ENCODE peak calls at places on chromosome 6, in six cellular contexts. M is A549, Z is IMR-90, K is esophagus squamous epithelium, A is adrenal gland, U is heart left ventricle. N is an unnamed sample. For H3K4me1, the result is how much of the 10 kb centered on the place peaks cover.

GRCh38 chr6:4668271-4669179 is 107.7 kb upstream of the CDYL start:
- DNase-seq in M (no peak), Z (peak), K (no peak), A (no peak), U (no peak), N (no peak)

GRCh38 chr6:113396644-113397201 is 460.4 kb upstream of the MARCKS start:
- DNase-seq in M (no peak), Z (no peak), K (no peak), A (no peak), U (no peak), N (no peak)

GRCh38 chr6:130118236-130118635 is 99.9 kb downstream of the L3MBTL3 start:
- DNase-seq in M (no peak), Z (no peak), K (no peak), A (no peak), U (no peak), N (no peak)

GRCh38 chr6:11575408-11576033 is 38.0 kb downstream of the TMEM170B start:
- DNase-seq in M (peak), Z (peak), K (no peak), A (peak), U (peak), N (peak)

GRCh38 chr6:4677011-4677750 is 99.0 kb upstream of the CDYL start:
- DNase-seq in M (no peak), Z (no peak), K (no peak), A (no peak), U (no peak), N (no peak)

GRCh38 chr6:113654396-113654795 is 202.7 kb upstream of the MARCKS start:
- DNase-seq in M (peak), Z (peak), K (no peak), A (peak), U (peak), N (peak)

GRCh38 chr6:67757465-67758033 is 877.5 kb upstream of the ADGRB3 start:
- DNase-seq in M (no peak), Z (no peak), K (no peak), A (no peak), U (peak), N (no peak)

GRCh38 chr6:52389626-52390360 is 27.8 kb downstream of the PAQR8 start:
- DNase-seq in M (peak), Z (peak), K (no peak), A (peak), U (peak), N (peak)

GRCh38 chr6:138105446-138105845 is 1.8 kb downstream of the PERP start:
- DNase-seq in M (peak), Z (no peak), K (no peak), A (no peak), U (no peak), N (no peak)

GRCh38 chr6:120869397-120869796 is 464.9 kb downstream of the TBC1D32 start:
- DNase-seq in M (no peak), Z (no peak), K (no peak), A (no peak), U (no peak), N (no peak)

GRCh38 chr6:105510746-105511145 is 107.9 kb upstream of the PREP start:
- DNase-seq in M (no peak), Z (peak), K (no peak), A (no peak), U (no peak), N (no peak)

GRCh38 chr6:148885154-148885870 is 138.5 kb downstream of the UST start:
- DNase-seq in M (no peak), Z (peak), K (no peak), A (no peak), U (no peak), N (no peak)

GRCh38 chr6:26044140-26045045 is 42.8 kb upstream of the HFE start:
- DNase-seq in M (peak), Z (peak), K (no peak), A (peak), U (no peak), N (no peak)

GRCh38 chr6:122035193-122035592 is 364.3 kb upstream of the HSF2 start:
- DNase-seq in M (no peak), Z (no peak), K (no peak), A (no peak), U (no peak), N (no peak)

GRCh38 chr6:104332407-104332806 is 527.3 kb downstream of the HACE1 start:
- DNase-seq in M (no peak), Z (no peak), K (no peak), A (no peak), U (no peak), N (no peak)

GRCh38 chr6:135215160-135215559 is 34.1 kb downstream of the MYB start:
- DNase-seq in M (no peak), Z (no peak), K (no peak), A (no peak), U (no peak), N (no peak)

GRCh38 chr6:74177496-74177895 is 481.5 kb downstream of the CD109 start:
- DNase-seq in M (no peak), Z (peak), K (no peak), A (no peak), U (no peak), N (no peak)

GRCh38 chr6:127821431-127821830 is 79.4 kb downstream of the THEMIS start:
- DNase-seq in M (no peak), Z (no peak), K (no peak), A (no peak), U (no peak), N (no peak)

GRCh38 chr6:3318226-3318625 is 59.5 kb downstream of the PSMG4 start:
- DNase-seq in M (no peak), Z (no peak), K (no peak), A (no peak), U (no peak), N (peak)

GRCh38 chr6:139151425-139152087 is 16.7 kb downstream of the HECA start:
- DNase-seq in M (no peak), Z (no peak), K (no peak), A (no peak), U (no peak), N (no peak)

GRCh38 chr6:101395345-101395744 is 1.8 kb downstream of the GRIK2 start:
- DNase-seq in M (no peak), Z (no peak), K (no peak), A (no peak), U (no peak), N (no peak)

GRCh38 chr6:63598251-63599036 is 26.2 kb downstream of the LOC128125822 start:
- DNase-seq in M (peak), Z (peak), K (peak), A (peak), U (peak), N (peak)

GRCh38 chr6:64712606-64713005 is 994.4 kb downstream of the EYS start:
- DNase-seq in M (no peak), Z (no peak), K (no peak), A (no peak), U (no peak), N (no peak)

GRCh38 chr6:29722773-29723665 is at the start of gene HLA-F:
- DNase-seq in M (peak), Z (peak), K (no peak), A (peak), U (peak), N (peak)

GRCh38 chr6:41040101-41040910 is 1.3 kb upstream of the UNC5CL start:
- DNase-seq in M (peak), Z (no peak), K (no peak), A (peak), U (no peak), N (no peak)

GRCh38 chr6:100451577-100451976 is 13.1 kb downstream of the SIM1 start:
- DNase-seq in M (no peak), Z (no peak), K (no peak), A (no peak), U (no peak), N (no peak)

GRCh38 chr6:121780325-121781313 is 345.2 kb downstream of the GJA1 start:
- DNase-seq in M (peak), Z (peak), K (no peak), A (peak), U (peak), N (peak)

GRCh38 chr6:132205946-132206345 is 195.3 kb downstream of the MOXD1 start:
- DNase-seq in M (no peak), Z (peak), K (no peak), A (no peak), U (no peak), N (no peak)

GRCh38 chr6:116307633-116308032 is 27.9 kb upstream of the TSPYL1 start:
- DNase-seq in M (no peak), Z (no peak), K (no peak), A (no peak), U (no peak), N (no peak)

GRCh38 chr6:89928604-89929003 is 34.3 kb downstream of the GJA10 start:
- DNase-seq in M (no peak), Z (peak), K (no peak), A (peak), U (no peak), N (peak)

GRCh38 chr6:11093065-11093590 is 506 bp upstream of the SMIM13 start:
- DNase-seq in M (peak), Z (peak), K (no peak), A (no peak), U (no peak), N (no peak)

GRCh38 chr6:43773050-43773956 is 3.3 kb downstream of the VEGFA start:
- DNase-seq in M (peak), Z (peak), K (no peak), A (peak), U (peak), N (peak)

GRCh38 chr6:1611322-1611571 is 1.5 kb downstream of the FOXC1 start:
- DNase-seq in M (peak), Z (peak), K (no peak), A (no peak), U (no peak), N (no peak)

GRCh38 chr6:1608976-1609661 is 596 bp upstream of the FOXC1 start:
- DNase-seq in M (no peak), Z (peak), K (no peak), A (peak), U (no peak), N (no peak)

GRCh38 chr6:1610497-1611321 is 994 bp downstream of the FOXC1 start:
- DNase-seq in M (peak), Z (peak), K (no peak), A (peak), U (no peak), N (no peak)

GRCh38 chr6:1608222-1608975 is 1.3 kb upstream of the FOXC1 start:
- DNase-seq in M (no peak), Z (no peak), K (no peak), A (no peak), U (no peak), N (no peak)

DNA sequence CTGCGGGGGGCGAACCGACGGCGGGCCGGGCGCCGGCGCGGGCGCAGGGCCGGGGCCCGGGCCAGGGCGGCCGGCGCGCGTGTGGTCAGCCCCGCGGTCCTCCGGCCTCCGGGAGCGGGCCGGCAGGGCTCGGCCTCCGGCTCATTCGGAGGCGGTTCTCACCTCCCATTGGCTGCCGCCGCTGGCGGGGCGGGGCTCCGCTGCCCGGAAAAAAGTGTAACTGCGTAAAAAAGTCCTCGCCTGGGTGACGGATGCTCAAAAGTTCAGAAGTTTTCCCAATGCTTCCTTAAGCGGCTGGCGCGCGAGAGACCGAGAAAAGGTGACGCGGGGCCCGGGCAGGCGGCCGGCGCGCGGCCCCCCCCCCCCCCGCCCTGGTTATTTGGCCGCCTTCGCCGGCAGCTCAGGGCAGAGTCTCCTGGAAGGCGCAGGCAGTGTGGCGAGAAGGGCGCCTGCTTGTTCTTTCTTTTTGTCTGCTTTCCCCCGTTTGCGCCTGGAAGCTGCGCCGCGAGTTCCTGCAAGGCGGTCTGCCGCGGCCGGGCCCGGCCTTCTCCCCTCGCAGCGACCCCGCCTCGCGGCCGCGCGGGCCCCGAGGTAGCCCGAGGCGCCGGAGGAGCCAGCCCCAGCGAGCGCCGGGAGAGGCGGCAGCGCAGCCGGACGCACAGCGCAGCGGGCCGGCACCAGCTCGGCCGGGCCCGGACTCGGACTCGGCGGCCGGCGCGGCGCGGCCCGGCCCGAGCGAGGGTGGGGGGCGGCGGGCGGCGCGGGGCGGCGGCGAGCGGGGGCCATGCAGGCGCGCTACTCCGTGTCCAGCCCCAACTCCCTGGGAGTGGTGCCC is at the start of gene FOXC1:
- DNase-seq in M (peak), Z (peak), K (no peak), A (peak), U (peak), N (peak)
- TF ChIP-seq POLR2A in M (peak), Z (peak), K (no peak), A (peak), U (peak), N (peak)

GRCh38 chr6:146861029-146861563 is 262.3 kb downstream of the ADGB start:
- DNase-seq in M (no peak), Z (no peak), K (no peak), A (no peak), U (no peak), N (no peak)
- H3K4me1 ChIP-seq in M (under half), Z (under half), K (under half), A (under half), U (under half), N (under half)

GRCh38 chr6:143677891-143678737 is at the start of gene PHACTR2:
- DNase-seq in M (peak), Z (peak), K (no peak), A (peak), U (peak), N (peak)
- TF ChIP-seq POLR2A in M (no peak), Z (no peak), K (no peak), A (peak), U (peak), N (peak)

GRCh38 chr6:144341831-144342527 is 56.8 kb downstream of the UTRN start:
- DNase-seq in M (peak), Z (no peak), K (no peak), A (no peak), U (no peak), N (no peak)

GRCh38 chr6:144345451-144345850 is 60.3 kb downstream of the UTRN start:
- DNase-seq in M (no peak), Z (no peak), K (no peak), A (no peak), U (no peak), N (no peak)

GRCh38 chr6:144346719-144347446 is 61.7 kb downstream of the UTRN start:
- DNase-seq in M (peak), Z (peak), K (no peak), A (peak), U (peak), N (no peak)

GRCh38 chr6:144343736-144344428 is 58.7 kb downstream of the UTRN start:
- DNase-seq in M (peak), Z (no peak), K (no peak), A (no peak), U (no peak), N (no peak)

DNA sequence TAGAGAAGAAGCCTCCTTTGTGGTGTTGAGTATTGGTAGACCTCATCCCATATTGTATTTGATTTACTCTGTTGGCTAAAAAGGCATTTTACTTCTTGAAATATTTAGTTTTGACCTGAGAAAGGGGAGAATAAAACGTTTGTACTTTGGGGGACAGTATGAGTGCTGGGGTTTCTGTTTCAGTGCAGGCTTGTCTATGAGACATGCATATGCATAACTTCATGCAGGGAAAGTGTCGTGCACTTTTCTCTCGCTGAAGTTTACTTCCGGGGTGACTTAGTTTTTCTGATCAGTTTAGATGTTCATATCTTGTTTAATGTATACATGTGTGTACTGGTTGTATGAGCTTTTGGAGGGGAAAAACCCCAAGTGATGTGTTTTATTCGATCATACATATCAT is 59.5 kb downstream of the UTRN start:
- DNase-seq in M (no peak), Z (no peak), K (no peak), A (no peak), U (no peak), N (no peak)
- H3K4me1 ChIP-seq in M (half or more), Z (under half), K (half or more), A (under half), U (under half), N (under half)

DNA sequence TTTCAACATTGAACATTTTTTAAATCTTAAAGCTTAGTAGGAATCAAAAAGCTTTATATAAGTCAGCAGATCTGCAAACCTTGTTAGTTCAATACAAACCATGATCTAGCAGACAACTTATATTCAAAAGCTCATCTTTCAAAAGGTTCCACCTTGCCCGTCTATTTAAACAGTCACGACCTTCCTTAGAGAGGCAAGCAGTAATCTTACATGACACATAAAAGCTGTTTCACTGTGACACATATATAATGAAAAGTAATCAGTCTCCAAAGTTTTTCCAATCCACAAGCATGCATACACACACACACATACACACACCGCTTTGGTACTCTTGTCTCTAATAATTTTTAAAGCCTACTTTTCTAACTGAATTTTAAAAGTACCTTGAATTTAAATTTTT is 12.9 kb downstream of the SOD2 start:
- DNase-seq in M (no peak), Z (peak), K (no peak), A (no peak), U (no peak), N (no peak)
- TF ChIP-seq POLR2A in M (no peak), Z (no peak), K (no peak), A (no peak), U (no peak), N (no peak)

GRCh38 chr6:32950010-32950409 is 2.9 kb downstream of the HLA-DMA start:
- DNase-seq in M (no peak), Z (no peak), K (no peak), A (no peak), U (no peak), N (no peak)
- H3K4me1 ChIP-seq in M (under half), Z (under half), K (under half), A (under half), U (under half), N (under half)

DNA sequence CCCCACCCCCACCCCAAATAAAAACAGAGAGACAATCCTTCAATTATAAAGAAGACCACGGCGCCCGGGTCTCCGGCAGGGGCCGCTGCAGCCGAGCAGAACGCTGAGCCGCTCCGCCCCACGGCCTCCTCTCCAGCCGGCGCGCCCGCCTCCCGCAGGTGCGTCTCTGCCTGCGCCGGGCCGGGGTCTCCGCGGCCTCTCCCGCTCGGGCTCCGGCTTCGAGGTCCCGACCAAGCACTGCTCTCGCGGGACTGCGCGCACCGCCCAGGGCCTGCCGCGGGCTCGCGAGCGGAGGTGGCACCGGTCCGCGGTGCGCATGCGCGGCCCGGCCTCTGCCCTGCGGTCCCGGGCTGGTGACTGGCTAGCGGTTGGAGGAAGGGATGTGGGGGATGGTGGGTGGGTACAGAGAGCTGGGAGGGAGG is 241 bp upstream of the SIRT5 start:
- DNase-seq in M (peak), Z (peak), K (peak), A (peak), U (peak), N (peak)
- TF ChIP-seq POLR2A in M (peak), Z (peak), K (no peak), A (peak), U (no peak), N (no peak)

GRCh38 chr6:35054106-35054742 is 86.9 kb downstream of the TCP11 start:
- DNase-seq in M (no peak), Z (peak), K (no peak), A (no peak), U (no peak), N (no peak)

GRCh38 chr6:35054743-35055130 is 86.4 kb downstream of the TCP11 start:
- DNase-seq in M (no peak), Z (no peak), K (no peak), A (no peak), U (no peak), N (no peak)

GRCh38 chr6:35051997-35052583 is 89.0 kb downstream of the TCP11 start:
- DNase-seq in M (no peak), Z (no peak), K (no peak), A (no peak), U (no peak), N (no peak)

GRCh38 chr6:35052694-35053565 is 88.2 kb downstream of the TCP11 start:
- DNase-seq in M (no peak), Z (peak), K (no peak), A (no peak), U (peak), N (no peak)

DNA sequence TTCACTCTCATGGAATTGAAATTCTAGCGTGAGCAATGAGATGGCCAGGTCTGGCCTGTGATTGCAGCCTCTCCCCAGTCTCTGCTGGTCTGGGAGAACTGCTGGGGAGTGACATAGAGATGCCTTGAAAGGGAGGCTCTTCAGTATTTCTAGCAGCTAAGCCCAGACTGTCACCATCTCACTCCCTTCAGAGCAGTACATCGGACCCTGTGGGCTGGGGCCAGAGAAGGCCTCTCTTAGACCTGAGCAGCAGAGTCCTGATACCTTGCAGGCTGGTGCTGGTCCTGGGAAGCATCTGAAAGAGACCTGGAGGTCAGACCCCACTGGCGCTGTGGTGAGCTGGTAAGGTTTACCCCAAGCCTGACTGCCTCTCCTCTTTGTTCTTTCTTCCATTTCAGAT is 87.4 kb downstream of the TCP11 start:
- DNase-seq in M (no peak), Z (no peak), K (no peak), A (no peak), U (no peak), N (no peak)
- H3K4me1 ChIP-seq in M (under half), Z (under half), K (half or more), A (under half), U (under half), N (under half)